ENCODE peak calls at places on chromosomes 16 and 17, in five cellular contexts. One of them, this sample, is unnamed.

GRCh38 chr17:16439303-16439791 is 24.0 kb downstream of the TRPV2 start:
- DNase-seq in uterus: no peak
- DNase-seq in iris pigment epithelial cell: peak; percentile 46
- DNase-seq in GM23338: no peak
- DNase-seq in HS-27A: no peak
- DNase-seq in this sample: no peak

GRCh38 chr16:82470506-82471196 is 156.1 kb upstream of the CDH13 start:
- DNase-seq in iris pigment epithelial cell: peak; percentile 3
- DNase-seq in uterus: no peak
- DNase-seq in GM23338: no peak
- DNase-seq in HS-27A: no peak
- DNase-seq in this sample: no peak

GRCh38 chr16:86665929-86666328 is 87.6 kb downstream of the FOXL1 start:
- DNase-seq in HS-27A: no peak
- DNase-seq in uterus: no peak
- DNase-seq in GM23338: no peak
- DNase-seq in iris pigment epithelial cell: no peak
- DNase-seq in this sample: no peak

GRCh38 chr16:69443809-69444611 is 19.6 kb downstream of the CYB5B start:
- DNase-seq in iris pigment epithelial cell: peak; percentile 51
- DNase-seq in GM23338: no peak
- DNase-seq in HS-27A: no peak
- DNase-seq in uterus: peak; percentile 51
- DNase-seq in this sample: peak; percentile 40

GRCh38 chr17:57459286-57459915 is 203.1 kb downstream of the MSI2 start:
- DNase-seq in iris pigment epithelial cell: peak; percentile 84
- DNase-seq in uterus: no peak
- DNase-seq in GM23338: no peak
- DNase-seq in HS-27A: no peak
- DNase-seq in this sample: peak; percentile 99

GRCh38 chr17:22374741-22375140 is 682.4 kb downstream of the KCNJ18 start:
- DNase-seq in HS-27A: no peak
- DNase-seq in GM23338: no peak
- DNase-seq in iris pigment epithelial cell: no peak
- DNase-seq in uterus: no peak
- DNase-seq in this sample: no peak

GRCh38 chr16:31427441-31428276 is 501 bp downstream of the COX6A2 start:
- DNase-seq in HS-27A: no peak
- DNase-seq in GM23338: peak; percentile 55
- DNase-seq in iris pigment epithelial cell: no peak
- DNase-seq in uterus: peak; percentile 56
- DNase-seq in this sample: no peak

GRCh38 chr17:48630925-48631692 is 5.0 kb upstream of the HOXB9 start:
- DNase-seq in uterus: no peak
- DNase-seq in GM23338: peak; percentile 7
- DNase-seq in HS-27A: no peak
- DNase-seq in iris pigment epithelial cell: no peak
- DNase-seq in this sample: no peak

GRCh38 chr17:78412403-78412802 is 34.0 kb downstream of the PGS1 start:
- DNase-seq in iris pigment epithelial cell: peak; percentile 45
- DNase-seq in uterus: no peak
- DNase-seq in GM23338: peak; percentile 54
- DNase-seq in HS-27A: no peak
- DNase-seq in this sample: no peak

GRCh38 chr17:47704781-47705180 is 10.8 kb downstream of the TBKBP1 start:
- DNase-seq in HS-27A: no peak
- DNase-seq in iris pigment epithelial cell: no peak
- DNase-seq in uterus: no peak
- DNase-seq in GM23338: no peak
- DNase-seq in this sample: no peak

GRCh38 chr17:67022451-67022810 is 21.9 kb upstream of the CACNG1 start:
- DNase-seq in HS-27A: no peak
- DNase-seq in GM23338: no peak
- DNase-seq in uterus: no peak
- DNase-seq in iris pigment epithelial cell: no peak
- DNase-seq in this sample: no peak

GRCh38 chr17:49741009-49741691 is 22.8 kb downstream of the FAM117A start:
- DNase-seq in uterus: peak; percentile 54
- DNase-seq in iris pigment epithelial cell: peak; percentile 59
- DNase-seq in GM23338: no peak
- DNase-seq in HS-27A: no peak
- DNase-seq in this sample: no peak

GRCh38 chr16:75491876-75492275 is 3.4 kb downstream of the CHST6 start:
- DNase-seq in iris pigment epithelial cell: no peak
- DNase-seq in uterus: no peak
- DNase-seq in HS-27A: no peak
- DNase-seq in GM23338: peak; percentile 57
- DNase-seq in this sample: no peak

GRCh38 chr17:74379495-74380085 is 12.3 kb downstream of the GPR142 start:
- DNase-seq in HS-27A: no peak
- DNase-seq in GM23338: peak; percentile 95
- DNase-seq in iris pigment epithelial cell: peak; percentile 72
- DNase-seq in uterus: peak; percentile 90
- DNase-seq in this sample: peak; percentile 6

GRCh38 chr16:60137891-60138290 is 1403.8 kb upstream of the GOT2 start:
- DNase-seq in GM23338: no peak
- DNase-seq in iris pigment epithelial cell: no peak
- DNase-seq in HS-27A: peak; percentile 69
- DNase-seq in uterus: no peak
- DNase-seq in this sample: no peak

GRCh38 chr17:66432996-66433556 is 130.7 kb downstream of the PRKCA start:
- DNase-seq in GM23338: no peak
- DNase-seq in HS-27A: no peak
- DNase-seq in iris pigment epithelial cell: peak; percentile 66
- DNase-seq in uterus: no peak
- DNase-seq in this sample: no peak

GRCh38 chr17:41484920-41485904 is 4.3 kb upstream of the KRT35 start:
- DNase-seq in iris pigment epithelial cell: no peak
- DNase-seq in HS-27A: no peak
- DNase-seq in GM23338: no peak
- DNase-seq in uterus: no peak
- DNase-seq in this sample: no peak

GRCh38 chr16:66359811-66360608 is 6.5 kb upstream of the CDH5 start:
- DNase-seq in iris pigment epithelial cell: no peak
- DNase-seq in HS-27A: no peak
- DNase-seq in GM23338: no peak
- DNase-seq in uterus: peak; percentile 54
- DNase-seq in this sample: peak; percentile 26

GRCh38 chr16:28531777-28532744 is 6.7 kb downstream of the NUPR1 start:
- DNase-seq in HS-27A: no peak
- DNase-seq in uterus: peak; percentile 75
- DNase-seq in iris pigment epithelial cell: no peak
- DNase-seq in GM23338: peak; percentile 78
- DNase-seq in this sample: peak; percentile 19

GRCh38 chr17:951388-952132 is 28.0 kb downstream of the NXN start:
- DNase-seq in HS-27A: peak; percentile 63
- DNase-seq in GM23338: peak; percentile 85
- DNase-seq in uterus: peak; percentile 81
- DNase-seq in iris pigment epithelial cell: peak; percentile 86
- DNase-seq in this sample: peak; percentile 71

GRCh38 chr16:78444-79145 is 570 bp downstream of the MPG start:
- DNase-seq in GM23338: no peak
- DNase-seq in HS-27A: no peak
- DNase-seq in uterus: no peak
- DNase-seq in iris pigment epithelial cell: peak; percentile 75
- DNase-seq in this sample: no peak

GRCh38 chr17:82495844-82496528 is 23.5 kb upstream of the FOXK2 start:
- DNase-seq in GM23338: peak; percentile 70
- DNase-seq in HS-27A: no peak
- DNase-seq in uterus: no peak
- DNase-seq in iris pigment epithelial cell: no peak
- DNase-seq in this sample: no peak

GRCh38 chr16:67941469-67942199 is 2.3 kb downstream of the LCAT start:
- DNase-seq in GM23338: no peak
- DNase-seq in HS-27A: no peak
- DNase-seq in uterus: no peak
- DNase-seq in iris pigment epithelial cell: no peak
- DNase-seq in this sample: no peak

GRCh38 chr17:59331929-59332889 is 754 bp downstream of the YPEL2 start:
- DNase-seq in uterus: peak; percentile 40
- DNase-seq in GM23338: peak; percentile 52
- DNase-seq in HS-27A: no peak
- DNase-seq in iris pigment epithelial cell: peak; percentile 31
- DNase-seq in this sample: no peak

GRCh38 chr16:1749152-1750117 is 21.9 kb downstream of the NME3 start:
- DNase-seq in HS-27A: no peak
- DNase-seq in GM23338: no peak
- DNase-seq in uterus: no peak
- DNase-seq in iris pigment epithelial cell: peak; percentile 83
- DNase-seq in this sample: peak; percentile 73

GRCh38 chr16:59543641-59544040 is 809.5 kb upstream of the GOT2 start:
- DNase-seq in uterus: no peak
- DNase-seq in iris pigment epithelial cell: peak; percentile 67
- DNase-seq in GM23338: no peak
- DNase-seq in HS-27A: peak; percentile 73
- DNase-seq in this sample: peak; percentile 94

GRCh38 chr17:81917565-81918332 is at the start of gene SIRT7:
- DNase-seq in HS-27A: peak; percentile 22
- DNase-seq in uterus: peak; percentile 60
- DNase-seq in iris pigment epithelial cell: peak; percentile 52
- DNase-seq in GM23338: peak; percentile 87
- DNase-seq in this sample: peak; percentile 54

GRCh38 chr17:50271173-50271750 is 3.0 kb upstream of the TMEM92 start:
- DNase-seq in GM23338: no peak
- DNase-seq in iris pigment epithelial cell: no peak
- DNase-seq in uterus: peak; percentile 28
- DNase-seq in HS-27A: no peak
- DNase-seq in this sample: no peak

GRCh38 chr16:53457670-53458069 is 23.4 kb downstream of the RBL2 start:
- DNase-seq in GM23338: no peak
- DNase-seq in HS-27A: no peak
- DNase-seq in uterus: no peak
- DNase-seq in iris pigment epithelial cell: peak; percentile 30
- DNase-seq in this sample: no peak

GRCh38 chr17:8288336-8289102 is at the start of gene RANGRF:
- DNase-seq in uterus: peak; percentile 88
- DNase-seq in GM23338: peak; percentile 98
- DNase-seq in iris pigment epithelial cell: peak; percentile 77
- DNase-seq in HS-27A: peak; percentile 66
- DNase-seq in this sample: peak; percentile 81